ENCODE peak calls at places on chromosomes 12 and 14, in nine cellular contexts. O is naive thymus-derived CD8-positive, alpha-beta T cell; F is stimulated activated CD4-positive, alpha-beta T cell treated with anti-CD3 and anti-CD28 coated beads, Interleukin-4, amount 100 ng/mL, for 48 hours; J is GM13977; G is ureter; D is D341Med; T is GM04503; H is SK-MEL-5; R is CMK. B is an unnamed sample.

GRCh38 chr12:46556105-46556559 is 183.6 kb upstream of the SLC38A2 start:
- DNase-seq in O (no peak), F (no peak), J (no peak), G (no peak), D (no peak), T (peak), H (no peak), R (no peak), B (no peak)

GRCh38 chr12:19277707-19278106 is 148.2 kb downstream of the PLEKHA5 start:
- DNase-seq in O (no peak), F (no peak), J (no peak), G (no peak), D (peak), T (no peak), H (no peak), R (no peak), B (no peak)

GRCh38 chr12:77932216-77932615 is 101.5 kb downstream of the NAV3 start:
- DNase-seq in O (no peak), F (no peak), J (no peak), G (no peak), D (no peak), T (no peak), H (peak), R (no peak), B (no peak)

GRCh38 chr12:65170245-65170881 is 980 bp downstream of the LEMD3 start:
- DNase-seq in O (peak), F (peak), J (peak), G (peak), D (peak), T (no peak), H (peak), R (no peak), B (peak)

GRCh38 chr12:253116-253831 is 9.4 kb downstream of the SLC6A13 start:
- DNase-seq in O (no peak), F (no peak), J (no peak), G (no peak), D (no peak), T (no peak), H (no peak), R (no peak), B (no peak)

GRCh38 chr12:54169036-54169435 is 19.7 kb downstream of the SMUG1 start:
- DNase-seq in O (no peak), F (no peak), J (no peak), G (no peak), D (no peak), T (no peak), H (no peak), R (no peak), B (no peak)

GRCh38 chr14:30375280-30375892 is 183.6 kb upstream of the G2E3 start:
- DNase-seq in O (peak), F (peak), J (peak), G (peak), D (peak), T (peak), H (peak), R (peak), B (peak)

GRCh38 chr12:125491585-125491984 is 426.4 kb downstream of the AACS start:
- DNase-seq in O (no peak), F (no peak), J (no peak), G (no peak), D (no peak), T (no peak), H (no peak), R (no peak), B (no peak)

GRCh38 chr14:104972301-104973211 is 5.6 kb downstream of the AHNAK2 start:
- DNase-seq in O (no peak), F (no peak), J (no peak), G (peak), D (no peak), T (peak), H (no peak), R (no peak), B (no peak)

GRCh38 chr12:71627438-71628002 is 36.1 kb downstream of the ZFC3H1 start:
- DNase-seq in O (no peak), F (no peak), J (no peak), G (no peak), D (no peak), T (no peak), H (no peak), R (no peak), B (no peak)

GRCh38 chr14:58865520-58866281 is 227.9 kb downstream of the DACT1 start:
- DNase-seq in O (no peak), F (no peak), J (no peak), G (no peak), D (no peak), T (no peak), H (peak), R (no peak), B (no peak)

GRCh38 chr12:42961395-42961794 is 371.8 kb upstream of the PRICKLE1 start:
- DNase-seq in O (no peak), F (no peak), J (no peak), G (no peak), D (no peak), T (peak), H (no peak), R (no peak), B (no peak)

GRCh38 chr14:27929823-27930347 is 836.7 kb upstream of the FOXG1 start:
- DNase-seq in O (no peak), F (no peak), J (no peak), G (no peak), D (no peak), T (no peak), H (no peak), R (no peak), B (no peak)

GRCh38 chr12:65666876-65667275 is 157.4 kb upstream of the HMGA2 start:
- DNase-seq in O (no peak), F (no peak), J (no peak), G (no peak), D (no peak), T (no peak), H (no peak), R (no peak), B (no peak)

GRCh38 chr14:99899578-99900178 is 106.5 kb downstream of the EML1 start:
- DNase-seq in O (no peak), F (no peak), J (no peak), G (no peak), D (no peak), T (no peak), H (peak), R (no peak), B (no peak)

GRCh38 chr14:101492716-101493115 is 68.6 kb upstream of the DIO3 start:
- DNase-seq in O (no peak), F (no peak), J (no peak), G (no peak), D (no peak), T (no peak), H (no peak), R (no peak), B (no peak)

GRCh38 chr12:104207416-104207941 is 8.1 kb upstream of the TXNRD1 start:
- DNase-seq in O (no peak), F (no peak), J (no peak), G (no peak), D (no peak), T (no peak), H (no peak), R (no peak), B (no peak)

GRCh38 chr12:124428136-124428791 is 133.4 kb downstream of the RFLNA start:
- DNase-seq in O (no peak), F (no peak), J (no peak), G (no peak), D (peak), T (peak), H (no peak), R (no peak), B (no peak)

GRCh38 chr12:53862206-53862605 is 76.4 kb upstream of the HOXC13 start:
- DNase-seq in O (no peak), F (no peak), J (no peak), G (no peak), D (no peak), T (no peak), H (no peak), R (no peak), B (no peak)

GRCh38 chr12:30047499-30048262 is 263.9 kb upstream of the TMTC1 start:
- DNase-seq in O (no peak), F (no peak), J (no peak), G (no peak), D (no peak), T (no peak), H (no peak), R (no peak), B (no peak)

GRCh38 chr12:111066744-111067437 is 146.5 kb upstream of the MYL2 start:
- DNase-seq in O (no peak), F (no peak), J (no peak), G (no peak), D (no peak), T (no peak), H (peak), R (peak), B (no peak)

GRCh38 chr12:87967871-87968270 is 61.3 kb downstream of the C12orf50 start:
- DNase-seq in O (no peak), F (no peak), J (no peak), G (no peak), D (no peak), T (no peak), H (no peak), R (no peak), B (no peak)

GRCh38 chr14:69459122-69459521 is 25.4 kb upstream of the PLEKHD1 start:
- DNase-seq in O (no peak), F (no peak), J (no peak), G (no peak), D (no peak), T (no peak), H (no peak), R (no peak), B (no peak)

GRCh38 chr12:104342147-104342546 is 38.6 kb downstream of the EID3 start:
- DNase-seq in O (no peak), F (no peak), J (no peak), G (no peak), D (no peak), T (no peak), H (no peak), R (no peak), B (no peak)

GRCh38 chr12:24945822-24946221 is 3.1 kb downstream of the BCAT1 start:
- DNase-seq in O (no peak), F (no peak), J (no peak), G (no peak), D (no peak), T (no peak), H (no peak), R (no peak), B (no peak)

GRCh38 chr14:56949828-56950227 is 139.5 kb upstream of the OTX2 start:
- DNase-seq in O (no peak), F (no peak), J (no peak), G (no peak), D (no peak), T (no peak), H (peak), R (no peak), B (no peak)

GRCh38 chr12:87848248-87848868 is 180.8 kb downstream of the C12orf50 start:
- DNase-seq in O (no peak), F (no peak), J (peak), G (no peak), D (peak), T (no peak), H (peak), R (no peak), B (no peak)

GRCh38 chr12:49777800-49778748 is 36.7 kb downstream of the TMBIM6 start:
- DNase-seq in O (peak), F (peak), J (peak), G (no peak), D (peak), T (no peak), H (peak), R (no peak), B (peak)